ENCODE peak calls at places on chromosomes 13 and 19, in seven cellular contexts. One of them, this sample, is unnamed.

GRCh38 chr19:17909017-17909732 is 23.6 kb upstream of the CCDC124 start:
- DNase-seq in hepatocyte: no peak
- DNase-seq in Karpas-422: no peak
- DNase-seq in astrocyte: no peak
- DNase-seq in IMR-90: no peak
- DNase-seq in GM23338: peak
- DNase-seq in keratinocyte: no peak
- DNase-seq in this sample: peak

GRCh38 chr19:41564515-41565383 is 11.2 kb upstream of the CEACAM21 start:
- DNase-seq in hepatocyte: no peak
- DNase-seq in Karpas-422: no peak
- DNase-seq in astrocyte: no peak
- DNase-seq in IMR-90: no peak
- DNase-seq in GM23338: peak
- DNase-seq in keratinocyte: no peak
- DNase-seq in this sample: peak

GRCh38 chr19:42553292-42554045 is 25.2 kb upstream of the CEACAM1 start:
- DNase-seq in hepatocyte: no peak
- DNase-seq in Karpas-422: no peak
- DNase-seq in astrocyte: peak
- DNase-seq in IMR-90: peak
- DNase-seq in GM23338: no peak
- DNase-seq in keratinocyte: no peak
- DNase-seq in this sample: peak

GRCh38 chr19:7926021-7926726 is at the start of gene CTXN1:
- DNase-seq in hepatocyte: peak
- DNase-seq in Karpas-422: peak
- DNase-seq in astrocyte: no peak
- DNase-seq in IMR-90: no peak
- DNase-seq in GM23338: peak
- DNase-seq in keratinocyte: no peak
- DNase-seq in this sample: peak

GRCh38 chr13:79525458-79525857 is 44.5 kb downstream of the NDFIP2 start:
- DNase-seq in hepatocyte: no peak
- DNase-seq in Karpas-422: no peak
- DNase-seq in astrocyte: no peak
- DNase-seq in IMR-90: no peak
- DNase-seq in GM23338: no peak
- DNase-seq in keratinocyte: no peak
- DNase-seq in this sample: no peak

GRCh38 chr13:98449273-98449672 is 127.6 kb downstream of the STK24 start:
- DNase-seq in hepatocyte: no peak
- DNase-seq in Karpas-422: no peak
- DNase-seq in astrocyte: no peak
- DNase-seq in IMR-90: no peak
- DNase-seq in GM23338: no peak
- DNase-seq in keratinocyte: no peak
- DNase-seq in this sample: no peak

GRCh38 chr19:9906475-9907087 is 29.7 kb downstream of the OLFM2 start:
- DNase-seq in hepatocyte: no peak
- DNase-seq in Karpas-422: no peak
- DNase-seq in astrocyte: no peak
- DNase-seq in IMR-90: no peak
- DNase-seq in GM23338: no peak
- DNase-seq in keratinocyte: no peak
- DNase-seq in this sample: no peak

GRCh38 chr19:58492265-58492664 is 16.1 kb downstream of the ZNF446 start:
- DNase-seq in hepatocyte: no peak
- DNase-seq in Karpas-422: no peak
- DNase-seq in astrocyte: no peak
- DNase-seq in IMR-90: no peak
- DNase-seq in GM23338: no peak
- DNase-seq in keratinocyte: no peak
- DNase-seq in this sample: no peak

GRCh38 chr13:113371061-113371460 is 7.1 kb upstream of the GRTP1 start:
- DNase-seq in hepatocyte: no peak
- DNase-seq in Karpas-422: no peak
- DNase-seq in astrocyte: no peak
- DNase-seq in IMR-90: no peak
- DNase-seq in GM23338: no peak
- DNase-seq in keratinocyte: no peak
- DNase-seq in this sample: no peak

GRCh38 chr13:114283581-114283980 is 2.2 kb downstream of the UPF3A start:
- DNase-seq in hepatocyte: peak
- DNase-seq in Karpas-422: no peak
- DNase-seq in astrocyte: no peak
- DNase-seq in IMR-90: peak
- DNase-seq in GM23338: no peak
- DNase-seq in keratinocyte: no peak
- DNase-seq in this sample: no peak

GRCh38 chr13:50130686-50131051 is 115.4 kb downstream of the KCNRG start:
- DNase-seq in hepatocyte: peak
- DNase-seq in Karpas-422: no peak
- DNase-seq in astrocyte: no peak
- DNase-seq in IMR-90: peak
- DNase-seq in GM23338: peak
- DNase-seq in keratinocyte: no peak
- DNase-seq in this sample: peak

GRCh38 chr13:66859078-66859477 is 371.1 kb downstream of the PCDH9 start:
- DNase-seq in hepatocyte: no peak
- DNase-seq in Karpas-422: no peak
- DNase-seq in astrocyte: no peak
- DNase-seq in IMR-90: peak
- DNase-seq in GM23338: no peak
- DNase-seq in keratinocyte: no peak
- DNase-seq in this sample: no peak

GRCh38 chr13:66859934-66860867 is 369.9 kb downstream of the PCDH9 start:
- DNase-seq in hepatocyte: peak
- DNase-seq in Karpas-422: no peak
- DNase-seq in astrocyte: no peak
- DNase-seq in IMR-90: peak
- DNase-seq in GM23338: peak
- DNase-seq in keratinocyte: no peak
- DNase-seq in this sample: no peak

GRCh38 chr13:66860868-66861447 is 369.2 kb downstream of the PCDH9 start:
- DNase-seq in hepatocyte: no peak
- DNase-seq in Karpas-422: no peak
- DNase-seq in astrocyte: no peak
- DNase-seq in IMR-90: no peak
- DNase-seq in GM23338: no peak
- DNase-seq in keratinocyte: no peak
- DNase-seq in this sample: no peak

DNA sequence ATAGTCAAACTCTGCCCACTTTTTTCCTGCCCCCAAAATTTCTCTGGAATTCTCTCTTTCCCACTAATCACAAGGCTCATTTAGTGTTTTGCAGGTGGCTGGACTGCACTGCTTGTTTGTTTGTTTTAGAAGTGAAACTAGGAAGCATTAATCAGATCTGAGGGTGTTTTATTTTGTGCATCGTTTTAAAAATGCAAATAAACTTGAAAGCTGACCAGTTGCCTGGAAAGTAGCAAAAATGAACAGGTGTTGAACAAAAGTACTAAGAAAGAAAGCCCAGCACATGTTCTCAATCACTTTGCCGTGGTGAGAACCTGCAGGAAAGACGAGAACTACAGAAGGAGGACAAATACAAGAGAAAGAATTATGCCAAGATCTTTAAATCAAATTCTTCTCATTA is 365.5 kb downstream of the PCDH9 start:
- DNase-seq in hepatocyte: no peak
- DNase-seq in Karpas-422: no peak
- DNase-seq in astrocyte: no peak
- DNase-seq in IMR-90: no peak
- DNase-seq in GM23338: no peak
- DNase-seq in keratinocyte: no peak
- DNase-seq in this sample: no peak
- H2AFZ ChIP-seq in hepatocyte: no peak
- H2AFZ ChIP-seq in Karpas-422: peak
- H2AFZ ChIP-seq in astrocyte: no peak
- H2AFZ ChIP-seq in IMR-90: no peak
- H2AFZ ChIP-seq in GM23338: no peak
- H2AFZ ChIP-seq in keratinocyte: no peak
- H2AFZ ChIP-seq in this sample: no peak

DNA sequence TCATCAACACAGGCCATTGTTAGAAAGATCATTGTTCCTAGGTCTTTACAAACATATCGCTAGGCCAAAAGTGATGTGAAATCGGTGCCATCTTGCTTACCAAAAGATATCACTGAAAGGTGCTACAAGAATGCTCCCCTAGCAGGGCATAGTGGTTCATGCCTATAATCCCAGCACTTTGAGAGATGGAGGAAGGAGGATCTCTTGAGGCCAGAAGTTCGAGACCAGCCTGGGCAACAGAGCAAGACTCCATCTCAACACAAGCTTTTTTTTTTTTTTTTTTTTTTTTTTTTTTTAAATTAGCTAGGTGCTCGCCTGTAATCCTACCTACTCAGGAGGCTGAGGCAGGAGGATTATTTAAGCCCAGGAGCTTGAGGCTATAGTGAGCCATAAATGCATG is 92.1 kb downstream of the DACH1 start:
- DNase-seq in hepatocyte: no peak
- DNase-seq in Karpas-422: no peak
- DNase-seq in astrocyte: no peak
- DNase-seq in IMR-90: no peak
- DNase-seq in GM23338: no peak
- DNase-seq in keratinocyte: no peak
- DNase-seq in this sample: no peak
- H2AFZ ChIP-seq in hepatocyte: no peak
- H2AFZ ChIP-seq in Karpas-422: no peak
- H2AFZ ChIP-seq in astrocyte: no peak
- H2AFZ ChIP-seq in IMR-90: no peak
- H2AFZ ChIP-seq in GM23338: no peak
- H2AFZ ChIP-seq in keratinocyte: no peak
- H2AFZ ChIP-seq in this sample: no peak

GRCh38 chr13:20798027-20798426 is 24.3 kb upstream of the EEF1AKMT1 start:
- DNase-seq in hepatocyte: no peak
- DNase-seq in Karpas-422: no peak
- DNase-seq in astrocyte: no peak
- DNase-seq in IMR-90: no peak
- DNase-seq in GM23338: no peak
- DNase-seq in keratinocyte: no peak
- DNase-seq in this sample: no peak
- H2AFZ ChIP-seq in hepatocyte: no peak
- H2AFZ ChIP-seq in Karpas-422: no peak
- H2AFZ ChIP-seq in astrocyte: no peak
- H2AFZ ChIP-seq in IMR-90: no peak
- H2AFZ ChIP-seq in GM23338: no peak
- H2AFZ ChIP-seq in keratinocyte: no peak
- H2AFZ ChIP-seq in this sample: no peak

GRCh38 chr13:32408296-32408998 is 19.5 kb downstream of the N4BP2L1 start:
- DNase-seq in hepatocyte: no peak
- DNase-seq in Karpas-422: no peak
- DNase-seq in astrocyte: no peak
- DNase-seq in IMR-90: no peak
- DNase-seq in GM23338: no peak
- DNase-seq in keratinocyte: no peak
- DNase-seq in this sample: no peak
- H2AFZ ChIP-seq in hepatocyte: peak
- H2AFZ ChIP-seq in Karpas-422: no peak
- H2AFZ ChIP-seq in astrocyte: no peak
- H2AFZ ChIP-seq in IMR-90: no peak
- H2AFZ ChIP-seq in GM23338: peak
- H2AFZ ChIP-seq in keratinocyte: no peak
- H2AFZ ChIP-seq in this sample: no peak

DNA sequence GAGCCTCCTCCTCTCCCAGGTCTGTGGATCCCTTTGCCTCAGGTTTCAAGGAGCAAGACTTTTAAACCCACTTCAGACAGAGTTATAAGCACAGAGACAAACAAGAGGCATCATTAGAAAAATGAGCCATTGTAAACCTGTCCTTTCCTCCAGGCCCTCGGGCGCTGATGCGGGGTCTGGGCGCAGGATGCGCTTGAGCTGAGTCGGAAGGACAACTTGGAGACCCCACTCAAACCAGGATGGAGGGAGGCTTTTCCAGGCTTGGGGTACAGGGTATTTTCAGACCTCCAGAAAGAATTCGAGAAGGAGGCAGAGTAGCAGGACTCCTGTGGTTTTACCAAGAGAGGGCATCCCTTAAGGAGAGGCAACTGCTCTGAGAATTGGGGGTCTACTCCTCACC is 155.6 kb downstream of the NUFIP1 start:
- DNase-seq in hepatocyte: no peak
- DNase-seq in Karpas-422: no peak
- DNase-seq in astrocyte: no peak
- DNase-seq in IMR-90: no peak
- DNase-seq in GM23338: no peak
- DNase-seq in keratinocyte: no peak
- DNase-seq in this sample: no peak
- H2AFZ ChIP-seq in hepatocyte: no peak
- H2AFZ ChIP-seq in Karpas-422: no peak
- H2AFZ ChIP-seq in astrocyte: no peak
- H2AFZ ChIP-seq in IMR-90: no peak
- H2AFZ ChIP-seq in GM23338: peak
- H2AFZ ChIP-seq in keratinocyte: no peak
- H2AFZ ChIP-seq in this sample: no peak

This sample was measured in H9.